ENCODE peak calls at places on chromosome 4, in five cellular contexts. One of them, this sample, is unnamed.

GRCh38 chr4:150072906-150073714 is 5.1 kb upstream of the DCLK2 start:
- DNase-seq in ascending aorta: no peak
- DNase-seq in RWPE2: no peak
- DNase-seq in BE2C: no peak
- DNase-seq in fibroblast of pulmonary artery: peak; percentile 93
- DNase-seq in this sample: no peak

GRCh38 chr4:161564230-161564834 is 599.5 kb downstream of the FSTL5 start:
- DNase-seq in ascending aorta: no peak
- DNase-seq in RWPE2: no peak
- DNase-seq in BE2C: no peak
- DNase-seq in fibroblast of pulmonary artery: peak; percentile 37
- DNase-seq in this sample: no peak

GRCh38 chr4:122603156-122603574 is 17.7 kb downstream of the IL21 start:
- DNase-seq in ascending aorta: no peak
- DNase-seq in RWPE2: no peak
- DNase-seq in BE2C: no peak
- DNase-seq in fibroblast of pulmonary artery: no peak
- DNase-seq in this sample: no peak

GRCh38 chr4:44162538-44163270 is 285.9 kb downstream of the KCTD8 start:
- DNase-seq in ascending aorta: no peak
- DNase-seq in RWPE2: no peak
- DNase-seq in BE2C: no peak
- DNase-seq in fibroblast of pulmonary artery: peak; percentile 29
- DNase-seq in this sample: no peak

GRCh38 chr4:22474636-22475310 is 41.1 kb downstream of the ADGRA3 start:
- DNase-seq in ascending aorta: no peak
- DNase-seq in RWPE2: no peak
- DNase-seq in BE2C: no peak
- DNase-seq in fibroblast of pulmonary artery: peak; percentile 66
- DNase-seq in this sample: no peak

GRCh38 chr4:11765849-11766453 is 337.3 kb upstream of the HS3ST1 start:
- DNase-seq in ascending aorta: no peak
- DNase-seq in RWPE2: no peak
- DNase-seq in BE2C: no peak
- DNase-seq in fibroblast of pulmonary artery: peak; percentile 70
- DNase-seq in this sample: no peak

GRCh38 chr4:107736037-107736436 is 16.0 kb upstream of the PAPSS1 start:
- DNase-seq in ascending aorta: no peak
- DNase-seq in RWPE2: no peak
- DNase-seq in BE2C: no peak
- DNase-seq in fibroblast of pulmonary artery: no peak
- DNase-seq in this sample: no peak

GRCh38 chr4:797066-797465 is 28.9 kb downstream of the CPLX1 start:
- DNase-seq in ascending aorta: no peak
- DNase-seq in RWPE2: no peak
- DNase-seq in BE2C: no peak
- DNase-seq in fibroblast of pulmonary artery: no peak
- DNase-seq in this sample: no peak

GRCh38 chr4:2767705-2768074 is 11.6 kb upstream of the TNIP2 start:
- DNase-seq in ascending aorta: peak; percentile 63
- DNase-seq in RWPE2: no peak
- DNase-seq in BE2C: peak; percentile 87
- DNase-seq in fibroblast of pulmonary artery: no peak
- DNase-seq in this sample: no peak

GRCh38 chr4:173560896-173561295 is 30.9 kb upstream of the HAND2 start:
- DNase-seq in ascending aorta: no peak
- DNase-seq in RWPE2: no peak
- DNase-seq in BE2C: no peak
- DNase-seq in fibroblast of pulmonary artery: no peak
- DNase-seq in this sample: no peak

GRCh38 chr4:23105759-23106370 is 413.1 kb downstream of the GBA3 start:
- DNase-seq in ascending aorta: no peak
- DNase-seq in RWPE2: no peak
- DNase-seq in BE2C: no peak
- DNase-seq in fibroblast of pulmonary artery: no peak
- DNase-seq in this sample: no peak

DNA sequence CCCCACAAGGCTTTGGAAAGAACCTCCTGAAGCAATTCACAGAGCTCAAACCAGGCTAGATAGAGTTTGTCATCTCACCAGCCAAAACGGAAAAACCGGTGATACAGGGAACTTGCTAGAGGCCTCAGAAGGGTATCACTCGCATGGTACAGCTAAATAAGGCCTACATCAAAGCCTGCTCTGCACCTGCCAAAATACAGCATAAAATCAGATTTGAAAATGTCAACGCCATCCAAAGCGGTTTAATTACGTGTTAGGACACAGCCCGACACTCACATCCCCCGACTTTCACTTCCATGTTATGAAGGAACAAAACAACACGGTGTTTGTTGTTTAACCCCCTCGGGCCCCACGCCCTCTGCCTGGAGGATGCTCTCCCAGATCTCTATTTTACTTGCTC is 65.0 kb downstream of the MAPK10 start:
- DNase-seq in ascending aorta: no peak
- DNase-seq in RWPE2: no peak
- DNase-seq in BE2C: no peak
- DNase-seq in fibroblast of pulmonary artery: no peak
- DNase-seq in this sample: no peak
- H3K4me3 ChIP-seq in ascending aorta: no peak overlapping the region
- H3K4me3 ChIP-seq in RWPE2: no peak overlapping the region
- H3K4me3 ChIP-seq in BE2C: no peak overlapping the region
- H3K4me3 ChIP-seq in fibroblast of pulmonary artery: no peak overlapping the region
- H3K4me3 ChIP-seq in this sample: no peak overlapping the region

GRCh38 chr4:99998062-99998880 is 48.2 kb upstream of the H2AZ1 start:
- DNase-seq in ascending aorta: no peak
- DNase-seq in RWPE2: no peak
- DNase-seq in BE2C: no peak
- DNase-seq in fibroblast of pulmonary artery: peak; percentile 68
- DNase-seq in this sample: no peak
- TF ChIP-seq CTCF in ascending aorta: peak; percentile 30
- TF ChIP-seq CTCF in RWPE2: peak; percentile 83
- TF ChIP-seq CTCF in BE2C: peak; percentile 51
- TF ChIP-seq CTCF in fibroblast of pulmonary artery: peak; percentile 46
- TF ChIP-seq CTCF in this sample: no peak

DNA sequence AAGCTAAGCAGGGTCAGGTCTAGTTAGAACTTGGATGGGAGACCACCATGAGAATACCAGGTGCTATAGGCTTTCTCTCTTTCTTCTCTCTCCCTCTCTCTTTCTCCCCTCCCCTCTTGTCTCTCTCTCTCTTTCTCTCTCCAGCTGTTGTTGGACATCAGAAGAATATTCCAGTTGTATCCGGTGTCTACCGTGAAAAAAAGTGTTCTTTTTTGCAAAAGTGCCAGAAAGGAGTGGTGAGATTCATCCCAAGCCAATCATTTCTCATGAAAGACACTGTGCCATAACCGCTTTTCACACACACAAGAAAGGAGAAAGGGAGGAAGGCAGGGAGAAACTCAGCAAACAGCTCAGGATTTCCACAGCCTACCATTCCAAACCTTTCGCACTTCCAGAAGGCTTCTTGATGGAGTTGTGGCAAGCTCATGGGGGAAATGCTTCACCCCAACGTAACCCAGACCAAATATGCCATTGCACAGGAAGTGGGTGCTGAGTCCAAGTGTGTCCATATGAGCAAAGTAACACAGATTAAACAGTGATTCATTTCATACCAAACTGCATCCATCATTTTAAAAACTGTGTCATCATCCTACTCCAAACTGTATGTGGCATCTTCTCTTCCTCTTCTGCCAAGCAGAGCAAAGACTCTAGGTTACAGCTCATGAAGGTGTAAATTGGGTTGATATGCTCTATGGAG is 224.0 kb downstream of the APBB2 start:
- DNase-seq in ascending aorta: peak; percentile 71
- DNase-seq in RWPE2: peak; percentile 69
- DNase-seq in BE2C: no peak
- DNase-seq in fibroblast of pulmonary artery: peak; percentile 97
- DNase-seq in this sample: no peak
- H3K4me3 ChIP-seq in ascending aorta: no peak overlapping the region
- H3K4me3 ChIP-seq in RWPE2: no peak overlapping the region
- H3K4me3 ChIP-seq in BE2C: no peak overlapping the region
- H3K4me3 ChIP-seq in fibroblast of pulmonary artery: no peak overlapping the region
- H3K4me3 ChIP-seq in this sample: no peak overlapping the region

DNA sequence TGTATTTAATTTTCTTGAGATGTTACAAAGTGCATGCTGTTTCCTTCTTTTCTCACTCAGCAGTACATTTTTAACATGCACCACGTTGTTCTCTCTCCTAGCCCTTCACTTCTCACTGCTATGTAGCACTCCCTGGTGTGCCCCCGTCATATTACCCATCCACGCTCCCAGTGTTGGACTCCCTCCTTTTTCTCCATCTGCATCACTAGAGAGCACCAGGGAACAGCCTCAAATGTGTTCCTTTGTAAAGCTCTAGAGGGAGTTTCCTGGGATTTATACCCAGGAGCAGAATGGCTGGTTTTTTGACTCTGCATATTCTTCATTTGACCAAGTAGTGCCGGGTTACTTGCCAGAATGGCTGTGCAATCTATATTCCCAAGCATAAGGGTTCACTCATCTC is 240.3 kb upstream of the ANXA3 start:
- DNase-seq in ascending aorta: no peak
- DNase-seq in RWPE2: no peak
- DNase-seq in BE2C: no peak
- DNase-seq in fibroblast of pulmonary artery: no peak
- DNase-seq in this sample: no peak
- TF ChIP-seq CTCF in ascending aorta: no peak
- TF ChIP-seq CTCF in RWPE2: peak; percentile 4
- TF ChIP-seq CTCF in BE2C: peak; percentile 18
- TF ChIP-seq CTCF in fibroblast of pulmonary artery: no peak
- TF ChIP-seq CTCF in this sample: no peak

This sample was measured in lower leg skin.